ENCODE peak calls at places on chromosome 1, in seven cellular contexts. J is upper lobe of right lung; E is aorta; K is naive thymus-derived CD4-positive, alpha-beta T cell; A is lower lobe of right lung; U is right cardiac atrium; D is pancreas. T is an unnamed sample. For H3K4me1, the result is how much of the 10 kb centered on the place peaks cover.

GRCh38 chr1:60637651-60638050 is 444.7 kb upstream of the NFIA start:
- DNase-seq in J (no peak), E (no peak), K (no peak), A (no peak), U (no peak), D (no peak), T (no peak)

GRCh38 chr1:159429074-159429861 is 2.7 kb upstream of the OR10J4 start:
- DNase-seq in J (no peak), E (no peak), K (no peak), A (no peak), U (no peak), D (no peak), T (no peak)

GRCh38 chr1:178263341-178263740 is 169.4 kb downstream of the RASAL2 start:
- DNase-seq in J (no peak), E (no peak), K (no peak), A (no peak), U (no peak), D (no peak), T (no peak)

GRCh38 chr1:227542153-227543120 is 20.9 kb upstream of the ZNF678 start:
- DNase-seq in J (peak), E (peak), K (peak), A (peak), U (peak), D (peak), T (peak)

GRCh38 chr1:181849071-181849470 is 212.4 kb downstream of the ZNF648 start:
- DNase-seq in J (no peak), E (no peak), K (no peak), A (no peak), U (no peak), D (no peak), T (no peak)

GRCh38 chr1:183281039-183281438 is 95.0 kb downstream of the LAMC2 start:
- DNase-seq in J (no peak), E (no peak), K (no peak), A (peak), U (peak), D (no peak), T (no peak)

GRCh38 chr1:203526572-203526971 is 32.6 kb downstream of the OPTC start:
- DNase-seq in J (peak), E (no peak), K (no peak), A (no peak), U (no peak), D (no peak), T (no peak)

GRCh38 chr1:81029266-81029665 is 771.5 kb upstream of the ADGRL2 start:
- DNase-seq in J (no peak), E (no peak), K (no peak), A (no peak), U (no peak), D (no peak), T (no peak)

GRCh38 chr1:155008015-155008941 is 5.7 kb downstream of the ZBTB7B start:
- DNase-seq in J (no peak), E (peak), K (no peak), A (no peak), U (peak), D (no peak), T (no peak)

GRCh38 chr1:36328713-36329112 is 5.3 kb upstream of the EVA1B start:
- DNase-seq in J (no peak), E (no peak), K (no peak), A (no peak), U (peak), D (no peak), T (no peak)

GRCh38 chr1:54105080-54105479 is 47.7 kb downstream of the CDCP2 start:
- DNase-seq in J (no peak), E (no peak), K (no peak), A (no peak), U (no peak), D (no peak), T (no peak)

GRCh38 chr1:25257176-25257575 is 9.9 kb upstream of the RSRP1 start:
- DNase-seq in J (no peak), E (no peak), K (no peak), A (no peak), U (no peak), D (no peak), T (no peak)

GRCh38 chr1:3393987-3394920 is 60.2 kb upstream of the ARHGEF16 start:
- DNase-seq in J (no peak), E (no peak), K (no peak), A (no peak), U (no peak), D (no peak), T (no peak)

GRCh38 chr1:151638812-151639211 is 27.0 kb downstream of the SNX27 start:
- DNase-seq in J (no peak), E (no peak), K (no peak), A (no peak), U (no peak), D (no peak), T (no peak)

GRCh38 chr1:54865238-54866073 is 21.5 kb downstream of the DHCR24 start:
- DNase-seq in J (peak), E (no peak), K (no peak), A (peak), U (no peak), D (no peak), T (no peak)

GRCh38 chr1:169363046-169363756 is 4.4 kb downstream of the NME7 start:
- DNase-seq in J (no peak), E (no peak), K (no peak), A (no peak), U (no peak), D (no peak), T (peak)

GRCh38 chr1:42822833-42823392 is 5.7 kb upstream of the SVBP start:
- DNase-seq in J (no peak), E (no peak), K (no peak), A (no peak), U (no peak), D (no peak), T (no peak)

GRCh38 chr1:153526132-153526543 is 9.7 kb downstream of the S100A6 start:
- DNase-seq in J (peak), E (no peak), K (no peak), A (no peak), U (peak), D (no peak), T (no peak)

GRCh38 chr1:3501856-3502665 is 47.6 kb downstream of the ARHGEF16 start:
- DNase-seq in J (peak), E (peak), K (peak), A (peak), U (peak), D (peak), T (peak)

GRCh38 chr1:230167419-230167852 is 100.4 kb downstream of the GALNT2 start:
- DNase-seq in J (no peak), E (no peak), K (no peak), A (no peak), U (no peak), D (no peak), T (peak)

GRCh38 chr1:181383695-181384094 is 99.6 kb upstream of the CACNA1E start:
- DNase-seq in J (no peak), E (no peak), K (no peak), A (no peak), U (no peak), D (no peak), T (no peak)

GRCh38 chr1:162144853-162145252 is 75.4 kb downstream of the NOS1AP start:
- DNase-seq in J (no peak), E (no peak), K (no peak), A (no peak), U (no peak), D (no peak), T (no peak)

DNA sequence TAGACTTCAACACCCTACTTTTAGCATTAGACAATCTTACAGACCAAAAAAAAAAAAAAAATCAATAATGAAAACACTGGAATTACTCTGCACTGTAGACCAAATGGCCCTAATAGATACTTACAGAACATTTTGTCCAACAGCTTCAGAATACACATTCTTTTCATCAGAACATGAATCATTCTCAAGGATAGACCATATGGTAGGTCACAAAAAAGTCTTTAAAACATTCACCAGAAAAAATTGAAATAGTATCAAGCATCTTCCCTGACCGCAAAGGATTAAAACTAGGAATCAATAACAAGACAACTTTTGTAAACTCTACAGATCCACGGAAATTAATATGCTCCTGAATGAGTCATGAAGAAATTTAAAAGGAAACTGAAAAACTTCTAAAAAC is 22.5 kb downstream of the ZNF670 start:
- DNase-seq in J (no peak), E (no peak), K (no peak), A (no peak), U (no peak), D (no peak), T (no peak)
- H3K4me1 ChIP-seq in J (under half), E (under half), K (under half), A (under half), U (under half), D (under half), T (under half)

GRCh38 chr1:21335088-21335678 is 44.9 kb upstream of the ECE1 start:
- DNase-seq in J (no peak), E (no peak), K (no peak), A (no peak), U (no peak), D (no peak), T (no peak)
- H3K4me1 ChIP-seq in J (half or more), E (under half), K (half or more), A (half or more), U (under half), D (half or more), T (half or more)

GRCh38 chr1:109441105-109441504 is 14.9 kb upstream of the PSMA5 start:
- DNase-seq in J (no peak), E (no peak), K (no peak), A (no peak), U (no peak), D (no peak), T (no peak)
- H3K4me1 ChIP-seq in J (under half), E (under half), K (under half), A (under half), U (under half), D (under half), T (under half)

GRCh38 chr1:23558140-23558871 is 995 bp downstream of the ID3 start:
- DNase-seq in J (peak), E (peak), K (no peak), A (peak), U (peak), D (peak), T (no peak)
- H3K4me1 ChIP-seq in J (half or more), E (under half), K (half or more), A (half or more), U (under half), D (under half), T (half or more)

GRCh38 chr1:198867182-198867581 is 228.3 kb downstream of the PTPRC start:
- DNase-seq in J (no peak), E (no peak), K (no peak), A (no peak), U (no peak), D (no peak), T (no peak)

GRCh38 chr1:198860371-198860770 is 221.5 kb downstream of the PTPRC start:
- DNase-seq in J (no peak), E (no peak), K (no peak), A (no peak), U (no peak), D (no peak), T (no peak)

GRCh38 chr1:198864695-198865094 is 225.9 kb downstream of the PTPRC start:
- DNase-seq in J (no peak), E (no peak), K (no peak), A (no peak), U (no peak), D (no peak), T (no peak)

DNA sequence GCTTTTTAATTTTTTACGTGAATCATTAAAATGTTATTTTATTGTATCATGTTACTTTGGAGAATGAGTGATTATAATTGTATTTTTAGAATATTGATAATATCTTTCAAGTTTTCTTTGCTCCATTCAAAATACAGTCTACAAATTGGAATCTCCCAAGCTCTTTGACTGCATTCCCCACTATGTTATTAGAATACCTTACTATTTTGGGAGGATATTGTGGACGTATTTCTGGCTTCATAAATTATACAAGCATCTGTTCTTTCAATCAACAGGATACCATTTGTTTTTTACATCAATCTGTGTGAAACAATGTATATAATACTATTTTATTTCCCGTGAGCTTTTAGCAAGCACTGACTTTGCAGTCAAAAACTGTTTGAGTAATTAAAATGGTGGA is 226.4 kb downstream of the PTPRC start:
- DNase-seq in J (no peak), E (no peak), K (no peak), A (no peak), U (no peak), D (no peak), T (no peak)
- H3K4me1 ChIP-seq in J (under half), E (under half), K (under half), A (under half), U (under half), D (under half), T (under half)

GRCh38 chr1:172931846-172932245 is 118.9 kb downstream of the TNFSF18 start:
- DNase-seq in J (no peak), E (no peak), K (no peak), A (no peak), U (no peak), D (no peak), T (no peak)

GRCh38 chr1:172930142-172930541 is 120.6 kb downstream of the TNFSF18 start:
- DNase-seq in J (no peak), E (no peak), K (no peak), A (no peak), U (no peak), D (no peak), T (no peak)

GRCh38 chr1:172929006-172929405 is 121.7 kb downstream of the TNFSF18 start:
- DNase-seq in J (no peak), E (no peak), K (no peak), A (no peak), U (no peak), D (no peak), T (no peak)

GRCh38 chr1:172932981-172933380 is 117.8 kb downstream of the TNFSF18 start:
- DNase-seq in J (no peak), E (no peak), K (no peak), A (no peak), U (no peak), D (no peak), T (no peak)

GRCh38 chr1:172931340-172931739 is 119.4 kb downstream of the TNFSF18 start:
- DNase-seq in J (no peak), E (no peak), K (no peak), A (no peak), U (no peak), D (no peak), T (no peak)
- H3K4me1 ChIP-seq in J (under half), E (under half), K (under half), A (under half), U (under half), D (under half), T (under half)

GRCh38 chr1:17290553-17290952 is 17.4 kb upstream of the PADI4 start:
- DNase-seq in J (no peak), E (no peak), K (no peak), A (no peak), U (no peak), D (no peak), T (no peak)
- H3K4me1 ChIP-seq in J (under half), E (under half), K (under half), A (under half), U (under half), D (under half), T (under half)

DNA sequence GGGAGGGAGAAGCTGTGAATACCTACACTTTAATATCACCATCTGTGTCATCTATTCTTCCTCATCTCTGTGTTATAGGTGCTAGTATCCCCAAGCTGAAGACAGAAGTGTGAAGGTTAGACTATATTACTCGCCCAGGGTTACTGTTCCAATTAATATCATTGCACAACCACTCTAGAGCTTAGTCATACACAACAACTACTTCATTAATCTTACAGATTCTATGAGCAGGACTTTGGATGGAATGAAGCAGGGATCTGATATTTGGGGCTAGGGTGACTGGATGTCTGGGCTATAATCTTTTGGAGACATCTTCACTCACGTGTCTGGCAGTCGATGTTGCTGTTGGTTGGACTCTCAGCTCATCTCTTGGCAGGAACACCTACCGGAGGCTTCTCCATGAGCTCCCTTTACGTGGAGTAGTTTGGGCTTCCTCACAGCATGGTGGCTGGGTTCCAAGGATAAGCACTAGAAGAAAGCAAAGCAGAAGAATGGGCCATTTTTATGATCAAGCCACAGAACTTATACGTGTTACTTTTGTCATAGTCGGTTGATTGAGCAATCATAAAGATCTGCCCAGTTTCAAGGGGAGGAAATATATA is 519.2 kb upstream of the B3GALT2 start:
- DNase-seq in J (no peak), E (no peak), K (no peak), A (no peak), U (no peak), D (no peak), T (no peak)
- H3K4me1 ChIP-seq in J (under half), E (under half), K (under half), A (under half), U (under half), D (under half), T (under half)

T was measured in CD4-positive, CD25-positive, alpha-beta regulatory T cell.